ENCODE peak calls at places on chromosomes 4 and X, in five cellular contexts. One of them, this sample, is unnamed.

GRCh38 chr4:12050357-12050756 is 621.7 kb upstream of the HS3ST1 start:
- DNase-seq in nephron progenitor cell: no peak
- DNase-seq in lung: no peak
- DNase-seq in activated naive CD4-positive, alpha-beta T cell treated with Interleukin-2 at 50 U/mL for 16 hours: no peak
- DNase-seq in CD8-positive, alpha-beta memory T cell: no peak
- DNase-seq in this sample: no peak

GRCh38 chr4:140427919-140428471 is 547 bp upstream of the CLGN start:
- DNase-seq in nephron progenitor cell: no peak
- DNase-seq in lung: no peak
- DNase-seq in activated naive CD4-positive, alpha-beta T cell treated with Interleukin-2 at 50 U/mL for 16 hours: no peak
- DNase-seq in CD8-positive, alpha-beta memory T cell: no peak
- DNase-seq in this sample: no peak

GRCh38 chr4:36133658-36134057 is 110.7 kb downstream of the ARAP2 start:
- DNase-seq in nephron progenitor cell: no peak
- DNase-seq in lung: no peak
- DNase-seq in activated naive CD4-positive, alpha-beta T cell treated with Interleukin-2 at 50 U/mL for 16 hours: no peak
- DNase-seq in CD8-positive, alpha-beta memory T cell: no peak
- DNase-seq in this sample: no peak

GRCh38 chr4:84472154-84472553 is 26.9 kb downstream of the NKX6-1 start:
- DNase-seq in nephron progenitor cell: no peak
- DNase-seq in lung: no peak
- DNase-seq in activated naive CD4-positive, alpha-beta T cell treated with Interleukin-2 at 50 U/mL for 16 hours: no peak
- DNase-seq in CD8-positive, alpha-beta memory T cell: no peak
- DNase-seq in this sample: no peak

GRCh38 chr4:87920478-87920877 is 55.0 kb upstream of the SPP1 start:
- DNase-seq in nephron progenitor cell: no peak
- DNase-seq in lung: no peak
- DNase-seq in activated naive CD4-positive, alpha-beta T cell treated with Interleukin-2 at 50 U/mL for 16 hours: no peak
- DNase-seq in CD8-positive, alpha-beta memory T cell: no peak
- DNase-seq in this sample: no peak

GRCh38 chrX:17680732-17681413 is 56.4 kb upstream of the SCML1 start:
- DNase-seq in nephron progenitor cell: no peak
- DNase-seq in lung: no peak
- DNase-seq in activated naive CD4-positive, alpha-beta T cell treated with Interleukin-2 at 50 U/mL for 16 hours: no peak
- DNase-seq in CD8-positive, alpha-beta memory T cell: no peak
- DNase-seq in this sample: no peak

GRCh38 chr4:119011607-119011988 is 122.9 kb downstream of the SYNPO2 start:
- DNase-seq in nephron progenitor cell: no peak
- DNase-seq in lung: no peak
- DNase-seq in activated naive CD4-positive, alpha-beta T cell treated with Interleukin-2 at 50 U/mL for 16 hours: no peak
- DNase-seq in CD8-positive, alpha-beta memory T cell: no peak
- DNase-seq in this sample: no peak

GRCh38 chr4:164056426-164057142 is 562.1 kb downstream of the TMA16 start:
- DNase-seq in nephron progenitor cell: no peak
- DNase-seq in lung: no peak
- DNase-seq in activated naive CD4-positive, alpha-beta T cell treated with Interleukin-2 at 50 U/mL for 16 hours: no peak
- DNase-seq in CD8-positive, alpha-beta memory T cell: no peak
- DNase-seq in this sample: no peak

GRCh38 chr4:7941111-7942018 is 1.7 kb upstream of the AFAP1 start:
- DNase-seq in nephron progenitor cell: no peak
- DNase-seq in lung: no peak
- DNase-seq in activated naive CD4-positive, alpha-beta T cell treated with Interleukin-2 at 50 U/mL for 16 hours: no peak
- DNase-seq in CD8-positive, alpha-beta memory T cell: no peak
- DNase-seq in this sample: no peak

GRCh38 chr4:19455850-19456602 is 795.7 kb upstream of the SLIT2 start:
- DNase-seq in nephron progenitor cell: no peak
- DNase-seq in lung: no peak
- DNase-seq in activated naive CD4-positive, alpha-beta T cell treated with Interleukin-2 at 50 U/mL for 16 hours: no peak
- DNase-seq in CD8-positive, alpha-beta memory T cell: no peak
- DNase-seq in this sample: no peak

GRCh38 chrX:104112326-104112951 is at the start of gene ZCCHC18:
- DNase-seq in nephron progenitor cell: peak
- DNase-seq in lung: no peak
- DNase-seq in activated naive CD4-positive, alpha-beta T cell treated with Interleukin-2 at 50 U/mL for 16 hours: peak
- DNase-seq in CD8-positive, alpha-beta memory T cell: peak
- DNase-seq in this sample: peak

GRCh38 chrX:43615677-43616076 is 40.4 kb upstream of the MAOA start:
- DNase-seq in nephron progenitor cell: no peak
- DNase-seq in lung: no peak
- DNase-seq in activated naive CD4-positive, alpha-beta T cell treated with Interleukin-2 at 50 U/mL for 16 hours: no peak
- DNase-seq in CD8-positive, alpha-beta memory T cell: no peak
- DNase-seq in this sample: no peak

This sample was measured in natural killer cell treated with Interleukin-12 subunit alpha and Interleukin-12 subunit beta and Interleukin-15 and Interleukin-18, amount 100 ng/mL, for 72 hours.